ENCODE peak calls at places on chromosomes 7 and 10, in four cellular contexts. W is adrenal gland, K is prostate gland, R is endodermal cell. F is an unnamed sample.
A peak's percentile ranks its signal among the peaks of the same experiment; 100 is the strongest.

GRCh38 chr7:138278601-138279000 is 181.5 kb upstream of the TRIM24 start:
- DNase-seq in R (no peak), W (no peak), K (no peak), F (no peak)

GRCh38 chr7:38679419-38679818 is 48.2 kb upstream of the AMPH start:
- DNase-seq in W (no peak), K (no peak), R (no peak), F (no peak)

GRCh38 chr10:34124522-34125035 is 690.5 kb downstream of the PARD3 start:
- DNase-seq in R (peak; percentile 69), K (no peak), W (peak; percentile 47), F (peak; percentile 41)

GRCh38 chr7:117019786-117020604 is 66.7 kb downstream of the ST7 start:
- DNase-seq in K (peak; percentile 61), R (peak; percentile 63), W (peak; percentile 76), F (peak; percentile 33)

GRCh38 chr10:77594171-77594783 is 43.3 kb downstream of the KCNMA1 start:
- DNase-seq in K (no peak), W (no peak), R (no peak), F (no peak)

GRCh38 chr10:14603539-14604102 is 171.1 kb downstream of the FAM107B start:
- DNase-seq in R (no peak), W (no peak), K (no peak), F (no peak)

GRCh38 chr10:50946991-50947781 is 61.8 kb upstream of the A1CF start:
- DNase-seq in R (no peak), W (no peak), K (no peak), F (no peak)

GRCh38 chr10:110208614-110209398 is 1.4 kb downstream of the MXI1 start:
- DNase-seq in W (peak; percentile 53), K (peak; percentile 24), R (peak; percentile 70), F (no peak)

GRCh38 chr7:131952365-131952764 is 395.9 kb upstream of the PODXL start:
- DNase-seq in R (peak; percentile 31), W (no peak), K (no peak), F (no peak)

GRCh38 chr7:617614-618538 is 98.2 kb upstream of the PDGFA start:
- DNase-seq in W (no peak), K (no peak), R (no peak), F (no peak)

GRCh38 chr10:103086799-103087198 is 106.3 kb downstream of the NT5C2 start:
- DNase-seq in W (no peak), R (no peak), K (no peak), F (no peak)

GRCh38 chr10:93352638-93353383 is 129.3 kb downstream of the MYOF start:
- DNase-seq in W (no peak), K (no peak), R (peak; percentile 63), F (no peak)

GRCh38 chr7:100119701-100120517 is 475 bp downstream of the CNPY4 start:
- DNase-seq in K (peak; percentile 45), R (peak; percentile 90), W (peak; percentile 73), F (peak; percentile 63)

GRCh38 chr7:144397086-144397485 is 6.4 kb downstream of the NOBOX start:
- DNase-seq in W (no peak), K (no peak), R (peak; percentile 20), F (no peak)

GRCh38 chr10:133388265-133388972 is 5.5 kb upstream of the MTG1 start:
- DNase-seq in W (no peak), R (no peak), K (no peak), F (no peak)

GRCh38 chr7:253491-254336 is 36.3 kb upstream of the FOXL3 start:
- DNase-seq in K (peak; percentile 44), R (no peak), W (no peak), F (no peak)

GRCh38 chr10:75436896-75437295 is 5.5 kb downstream of the LRMDA start:
- DNase-seq in W (no peak), R (no peak), K (no peak), F (no peak)

GRCh38 chr7:22841954-22842353 is 19.3 kb upstream of the TOMM7 start:
- DNase-seq in K (no peak), W (no peak), R (peak; percentile 60), F (no peak)

GRCh38 chr7:108537229-108537628 is 11.3 kb upstream of the PNPLA8 start:
- DNase-seq in W (no peak), R (no peak), K (no peak), F (no peak)

GRCh38 chr7:101792051-101792651 is 25.3 kb upstream of the CUX1 start:
- DNase-seq in K (peak; percentile 43), W (no peak), R (no peak), F (no peak)

GRCh38 chr10:15136960-15137359 is 31.5 kb downstream of the NMT2 start:
- DNase-seq in K (no peak), R (no peak), W (no peak), F (no peak)

GRCh38 chr7:55457801-55458200 is 92.7 kb downstream of the LANCL2 start:
- DNase-seq in K (no peak), W (no peak), R (no peak), F (no peak)

GRCh38 chr7:598899-599298 is 79.3 kb upstream of the PDGFA start:
- DNase-seq in K (no peak), W (no peak), R (no peak), F (no peak)

GRCh38 chr10:110151467-110151866 is 55.9 kb upstream of the MXI1 start:
- DNase-seq in R (peak; percentile 57), K (peak; percentile 21), W (no peak), F (peak; percentile 49)

GRCh38 chr7:146772581-146772980 is 656.0 kb downstream of the CNTNAP2 start:
- DNase-seq in W (no peak), R (peak; percentile 91), K (no peak), F (no peak)

GRCh38 chr10:131180941-131181855 is 130.3 kb downstream of the TCERG1L start:
- DNase-seq in K (peak; percentile 26), R (peak; percentile 37), W (no peak), F (no peak)

GRCh38 chr10:102507521-102507920 is 3.7 kb downstream of the SUFU start:
- DNase-seq in W (no peak), R (no peak), K (peak; percentile 72), F (no peak)

GRCh38 chr10:14240253-14241189 is 90.2 kb downstream of the FRMD4A start:
- DNase-seq in R (peak; percentile 56), K (no peak), W (no peak), F (no peak)

GRCh38 chr7:69837387-69838068 is 239.3 kb downstream of the AUTS2 start:
- DNase-seq in R (peak; percentile 81), K (no peak), W (no peak), F (no peak)

GRCh38 chr7:1964913-1965578 is 267.7 kb downstream of the MAD1L1 start:
- DNase-seq in K (no peak), R (no peak), W (no peak), F (no peak)

GRCh38 chr10:34523017-34523767 is 291.9 kb downstream of the PARD3 start:
- DNase-seq in R (no peak), K (no peak), W (no peak), F (no peak)

GRCh38 chr7:90766814-90767564 is 170.9 kb downstream of the CDK14 start:
- DNase-seq in R (no peak), W (no peak), K (peak; percentile 12), F (no peak)

GRCh38 chr10:80158598-80159127 is 26.1 kb downstream of the PLAC9 start:
- DNase-seq in K (peak; percentile 79), R (no peak), W (peak; percentile 86), F (peak; percentile 64)

GRCh38 chr7:155422599-155423336 is 35.2 kb upstream of the EN2 start:
- DNase-seq in W (no peak), R (no peak), K (no peak), F (no peak)

GRCh38 chr7:155420116-155420515 is 37.8 kb upstream of the EN2 start:
- DNase-seq in K (no peak), W (no peak), R (no peak), F (no peak)

GRCh38 chr7:155424301-155425010 is 33.5 kb upstream of the EN2 start:
- DNase-seq in R (no peak), W (no peak), K (no peak), F (no peak)

GRCh38 chr7:155423337-155424285 is 34.3 kb upstream of the EN2 start:
- DNase-seq in K (no peak), W (no peak), R (no peak), F (no peak)

GRCh38 chr7:155422151-155422550 is 35.8 kb upstream of the EN2 start:
- DNase-seq in K (no peak), R (no peak), W (no peak), F (no peak)
- H3K27me3 ChIP-seq in K (peaks cover 4% of the 10 kb centered on the region), R (peaks cover 8% of the 10 kb centered on the region), W (no peaks in the 10 kb centered on the region), F (no peaks in the 10 kb centered on the region)

GRCh38 chr10:121415017-121415416 is 183.2 kb downstream of the FGFR2 start:
- DNase-seq in R (no peak), W (no peak), K (no peak), F (no peak)

GRCh38 chr10:121418126-121418777 is 180.0 kb downstream of the FGFR2 start:
- DNase-seq in W (peak; percentile 49), K (no peak), R (no peak), F (no peak)

GRCh38 chr10:121416071-121416470 is 182.2 kb downstream of the FGFR2 start:
- DNase-seq in K (no peak), W (no peak), R (no peak), F (no peak)

GRCh38 chr10:121414366-121414765 is 183.9 kb downstream of the FGFR2 start:
- DNase-seq in W (no peak), R (no peak), K (no peak), F (no peak)

DNA sequence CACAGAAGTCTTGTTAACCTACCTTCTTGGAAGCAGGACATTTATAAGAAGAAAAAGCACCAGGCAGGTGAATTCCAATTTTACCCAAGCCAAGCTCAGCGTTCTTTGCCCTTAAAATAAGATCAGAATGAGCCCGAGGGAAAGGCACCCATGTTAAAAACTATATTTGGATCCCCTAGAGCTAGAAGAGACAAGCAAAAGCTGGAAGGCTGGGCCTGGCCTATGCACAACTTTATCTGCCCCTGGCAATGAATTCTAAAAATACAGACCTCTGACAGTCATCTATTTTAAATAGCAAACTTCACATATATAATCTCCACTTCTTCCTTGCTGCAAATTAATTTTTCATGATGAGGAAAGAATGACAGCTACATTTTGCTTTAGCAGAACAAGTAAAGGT is 180.9 kb downstream of the FGFR2 start:
- DNase-seq in K (no peak), R (no peak), W (no peak), F (no peak)
- H3K27ac ChIP-seq in K (no peak overlapping the region), R (no peak overlapping the region), W (no peak overlapping the region), F (no peak overlapping the region)

GRCh38 chr7:149294641-149295480 is 32.9 kb downstream of the ZNF783 start:
- DNase-seq in R (no peak), K (no peak), W (no peak), F (no peak)

GRCh38 chr7:149297034-149297755 is 35.2 kb downstream of the ZNF783 start:
- DNase-seq in W (no peak), R (no peak), K (no peak), F (no peak)

GRCh38 chr7:149296368-149296767 is 34.4 kb downstream of the ZNF783 start:
- DNase-seq in R (no peak), K (no peak), W (no peak), F (no peak)

GRCh38 chr7:149293946-149294640 is 32.1 kb downstream of the ZNF783 start:
- DNase-seq in W (no peak), R (no peak), K (no peak), F (no peak)

DNA sequence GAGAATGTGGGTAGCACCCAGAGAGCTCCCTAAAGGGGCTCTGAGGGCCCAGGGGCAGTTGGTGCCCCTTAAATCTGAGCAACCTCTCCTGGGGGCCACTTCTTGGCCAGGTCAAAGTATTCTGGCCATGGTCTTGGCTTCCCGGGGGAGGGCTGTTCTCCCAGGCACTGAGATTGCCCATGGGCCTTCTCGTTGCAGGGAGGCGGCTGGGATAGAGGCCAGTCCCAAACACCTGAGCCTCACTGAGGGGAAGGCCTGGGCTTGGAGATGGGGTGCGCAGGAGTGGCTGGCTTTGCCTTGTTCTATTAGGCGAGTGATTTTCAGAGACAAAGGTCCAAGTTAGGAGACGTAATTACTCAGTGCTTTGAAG is 33.5 kb downstream of the ZNF783 start:
- DNase-seq in W (no peak), K (no peak), R (no peak), F (no peak)
- H3K4me1 ChIP-seq in W (no peaks in the 10 kb centered on the region), K (no peaks in the 10 kb centered on the region), R (no peaks in the 10 kb centered on the region), F (no peaks in the 10 kb centered on the region)

GRCh38 chr7:155955367-155955635 is 143.0 kb upstream of the SHH start:
- DNase-seq in W (no peak), K (no peak), R (no peak), F (no peak)
- H3K27me3 ChIP-seq in W (no peaks in the 10 kb centered on the region), K (no peaks in the 10 kb centered on the region), R (peaks cover 20% of the 10 kb centered on the region), F (no peaks in the 10 kb centered on the region)